ENCODE peak calls at places on chromosomes 16 and 17, in seven cellular contexts. One of them, this sample, is unnamed.

GRCh38 chr17:36183001-36183810 is 6.8 kb upstream of the TBC1D3B start:
- DNase-seq in non-pigmented ciliary epithelial cell: peak; percentile 19
- DNase-seq in T-helper 1 cell: no peak
- DNase-seq in KBM-7: no peak
- DNase-seq in NCI-H2081: no peak
- DNase-seq in stimulated activated CD8-positive, alpha-beta memory T cell treated with anti-CD3 and anti-CD28 coated beads, Interleukin-2, amount 100 ng/mL, for 1 hour: no peak
- DNase-seq in Karpas-422: peak; percentile 31
- DNase-seq in this sample: no peak

GRCh38 chr17:55172612-55173011 is 92.1 kb upstream of the HLF start:
- DNase-seq in non-pigmented ciliary epithelial cell: no peak
- DNase-seq in T-helper 1 cell: no peak
- DNase-seq in stimulated activated CD8-positive, alpha-beta memory T cell treated with anti-CD3 and anti-CD28 coated beads, Interleukin-2, amount 100 ng/mL, for 1 hour: no peak
- DNase-seq in Karpas-422: no peak
- DNase-seq in NCI-H2081: no peak
- DNase-seq in KBM-7: no peak
- DNase-seq in this sample: no peak

GRCh38 chr16:88508868-88509748 is 56.0 kb downstream of the ZFPM1 start:
- DNase-seq in stimulated activated CD8-positive, alpha-beta memory T cell treated with anti-CD3 and anti-CD28 coated beads, Interleukin-2, amount 100 ng/mL, for 1 hour: no peak
- DNase-seq in T-helper 1 cell: no peak
- DNase-seq in Karpas-422: no peak
- DNase-seq in non-pigmented ciliary epithelial cell: no peak
- DNase-seq in NCI-H2081: no peak
- DNase-seq in KBM-7: no peak
- DNase-seq in this sample: no peak

GRCh38 chr16:83744521-83744981 is 63.2 kb upstream of the HSBP1 start:
- DNase-seq in NCI-H2081: no peak
- DNase-seq in T-helper 1 cell: no peak
- DNase-seq in Karpas-422: peak; percentile 46
- DNase-seq in KBM-7: no peak
- DNase-seq in non-pigmented ciliary epithelial cell: no peak
- DNase-seq in stimulated activated CD8-positive, alpha-beta memory T cell treated with anti-CD3 and anti-CD28 coated beads, Interleukin-2, amount 100 ng/mL, for 1 hour: no peak
- DNase-seq in this sample: peak; percentile 18

GRCh38 chr17:74212262-74212912 is 984 bp upstream of the TTYH2 start:
- DNase-seq in T-helper 1 cell: no peak
- DNase-seq in non-pigmented ciliary epithelial cell: no peak
- DNase-seq in KBM-7: no peak
- DNase-seq in stimulated activated CD8-positive, alpha-beta memory T cell treated with anti-CD3 and anti-CD28 coated beads, Interleukin-2, amount 100 ng/mL, for 1 hour: no peak
- DNase-seq in Karpas-422: no peak
- DNase-seq in NCI-H2081: no peak
- DNase-seq in this sample: peak; percentile 36

GRCh38 chr17:1878419-1879121 is 48.8 kb downstream of the RPA1 start:
- DNase-seq in KBM-7: no peak
- DNase-seq in stimulated activated CD8-positive, alpha-beta memory T cell treated with anti-CD3 and anti-CD28 coated beads, Interleukin-2, amount 100 ng/mL, for 1 hour: no peak
- DNase-seq in NCI-H2081: no peak
- DNase-seq in non-pigmented ciliary epithelial cell: no peak
- DNase-seq in Karpas-422: no peak
- DNase-seq in T-helper 1 cell: no peak
- DNase-seq in this sample: no peak

GRCh38 chr17:36527851-36528250 is 6.8 kb downstream of the MYO19 start:
- DNase-seq in NCI-H2081: no peak
- DNase-seq in Karpas-422: no peak
- DNase-seq in KBM-7: no peak
- DNase-seq in non-pigmented ciliary epithelial cell: no peak
- DNase-seq in stimulated activated CD8-positive, alpha-beta memory T cell treated with anti-CD3 and anti-CD28 coated beads, Interleukin-2, amount 100 ng/mL, for 1 hour: no peak
- DNase-seq in T-helper 1 cell: no peak
- DNase-seq in this sample: no peak

GRCh38 chr17:50604470-50604869 is 30.2 kb upstream of the ABCC3 start:
- DNase-seq in stimulated activated CD8-positive, alpha-beta memory T cell treated with anti-CD3 and anti-CD28 coated beads, Interleukin-2, amount 100 ng/mL, for 1 hour: no peak
- DNase-seq in NCI-H2081: peak; percentile 67
- DNase-seq in Karpas-422: no peak
- DNase-seq in KBM-7: no peak
- DNase-seq in non-pigmented ciliary epithelial cell: no peak
- DNase-seq in T-helper 1 cell: no peak
- DNase-seq in this sample: no peak

GRCh38 chr16:28572659-28573510 is 19.2 kb downstream of the SGF29 start:
- DNase-seq in stimulated activated CD8-positive, alpha-beta memory T cell treated with anti-CD3 and anti-CD28 coated beads, Interleukin-2, amount 100 ng/mL, for 1 hour: no peak
- DNase-seq in KBM-7: no peak
- DNase-seq in NCI-H2081: no peak
- DNase-seq in Karpas-422: no peak
- DNase-seq in non-pigmented ciliary epithelial cell: no peak
- DNase-seq in T-helper 1 cell: no peak
- DNase-seq in this sample: no peak

GRCh38 chr16:84692451-84692850 is 7.3 kb upstream of the USP10 start:
- DNase-seq in T-helper 1 cell: no peak
- DNase-seq in stimulated activated CD8-positive, alpha-beta memory T cell treated with anti-CD3 and anti-CD28 coated beads, Interleukin-2, amount 100 ng/mL, for 1 hour: no peak
- DNase-seq in non-pigmented ciliary epithelial cell: peak; percentile 51
- DNase-seq in KBM-7: peak; percentile 80
- DNase-seq in NCI-H2081: no peak
- DNase-seq in Karpas-422: no peak
- DNase-seq in this sample: no peak

GRCh38 chr17:948284-948852 is 31.2 kb downstream of the NXN start:
- DNase-seq in stimulated activated CD8-positive, alpha-beta memory T cell treated with anti-CD3 and anti-CD28 coated beads, Interleukin-2, amount 100 ng/mL, for 1 hour: no peak
- DNase-seq in KBM-7: no peak
- DNase-seq in NCI-H2081: no peak
- DNase-seq in Karpas-422: no peak
- DNase-seq in T-helper 1 cell: no peak
- DNase-seq in non-pigmented ciliary epithelial cell: no peak
- DNase-seq in this sample: no peak